ENCODE peak calls at places on chromosomes 4 and X, in seven cellular contexts. Y is NCI-H1105; L is activated naive CD4-positive, alpha-beta T cell; B is left ventricle myocardium superior; H is progenitor cell of endocrine pancreas; D is GM06990; S is lower leg skin. P is an unnamed sample.

GRCh38 chr4:138828926-138829325 is 186.7 kb upstream of the NOCT start:
- DNase-seq in Y (no peak), B (peak), H (no peak), D (no peak), L (no peak), S (no peak), P (no peak)

GRCh38 chrX:151801980-151802379 is 67.4 kb downstream of the CNGA2 start:
- DNase-seq in D (no peak), H (no peak), S (no peak), B (no peak), Y (no peak), L (no peak), P (no peak)

GRCh38 chr4:122045533-122045932 is 93.7 kb upstream of the TRPC3 start:
- DNase-seq in H (no peak), Y (peak), D (no peak), S (no peak), L (no peak), B (no peak), P (peak)

GRCh38 chr4:185305979-185306442 is 89.7 kb downstream of the LRP2BP start:
- DNase-seq in B (no peak), H (no peak), D (no peak), S (no peak), Y (no peak), L (no peak), P (peak)

GRCh38 chr4:79898055-79898454 is 175.0 kb downstream of the ANTXR2 start:
- DNase-seq in D (no peak), S (no peak), Y (no peak), H (no peak), L (no peak), B (no peak), P (no peak)

GRCh38 chrX:99939883-99940232 is 470.2 kb downstream of the PCDH19 start:
- DNase-seq in S (no peak), L (no peak), D (no peak), H (no peak), Y (no peak), B (no peak), P (no peak)

GRCh38 chr4:147101678-147102077 is 156.0 kb upstream of the TTC29 start:
- DNase-seq in D (no peak), S (no peak), L (no peak), Y (no peak), B (no peak), H (no peak), P (peak)

GRCh38 chr4:24229976-24230375 is 340.1 kb upstream of the PPARGC1A start:
- DNase-seq in S (no peak), L (no peak), Y (no peak), B (no peak), D (no peak), H (no peak), P (no peak)

GRCh38 chr4:3526456-3526855 is 5.8 kb downstream of the LRPAP1 start:
- DNase-seq in B (no peak), S (no peak), L (no peak), D (no peak), Y (no peak), H (no peak), P (no peak)

GRCh38 chrX:123184858-123185251 is 777 bp downstream of the GRIA3 start:
- DNase-seq in D (peak), L (no peak), Y (no peak), S (no peak), H (no peak), B (no peak), P (no peak)

GRCh38 chrX:48306175-48306574 is 50.3 kb downstream of the SSX3 start:
- DNase-seq in L (no peak), H (no peak), Y (no peak), D (no peak), B (no peak), S (no peak), P (no peak)

GRCh38 chrX:40709395-40709794 is 25.9 kb downstream of the MED14 start:
- DNase-seq in S (no peak), D (no peak), B (no peak), L (no peak), Y (no peak), H (no peak), P (no peak)

GRCh38 chr4:26298198-26298950 is 22.4 kb upstream of the RBPJ start:
- DNase-seq in S (no peak), Y (no peak), L (no peak), H (no peak), D (no peak), B (no peak), P (peak)

GRCh38 chrX:145292208-145292607 is 44.9 kb downstream of the SPANXN1 start:
- DNase-seq in L (no peak), D (no peak), Y (no peak), B (no peak), S (no peak), H (no peak), P (no peak)

GRCh38 chr4:113355550-113356371 is 306.3 kb downstream of the ANK2 start:
- DNase-seq in L (peak), Y (no peak), B (peak), D (peak), S (no peak), H (no peak), P (peak)

GRCh38 chr4:31660916-31661315 is 940.7 kb downstream of the PCDH7 start:
- DNase-seq in L (no peak), B (no peak), D (no peak), S (no peak), Y (no peak), H (no peak), P (no peak)

GRCh38 chr4:9994246-9994847 is 26.9 kb downstream of the SLC2A9 start:
- DNase-seq in H (no peak), D (no peak), L (no peak), S (no peak), B (no peak), Y (no peak), P (no peak)

GRCh38 chr4:100591156-100591876 is 73.5 kb upstream of the EMCN start:
- DNase-seq in D (no peak), Y (peak), H (no peak), S (no peak), B (peak), L (no peak), P (no peak)

GRCh38 chr4:16259531-16260246 is 33.4 kb upstream of the TAPT1 start:
- DNase-seq in H (no peak), D (no peak), S (no peak), B (no peak), Y (no peak), L (no peak), P (no peak)